ENCODE peak calls at places on chromosomes 1 and 21, in five cellular contexts. K is HEK293T, T is HCT116, V is mesothelial cell of epicardium, M is Daoy. N is an unnamed sample.

GRCh38 chr1:240823357-240823756 is 211.4 kb upstream of the GREM2 start:
- DNase-seq in K (no peak), V (no peak), T (no peak), M (no peak), N (no peak)

GRCh38 chr21:32884062-32884461 is 112.5 kb upstream of the PAXBP1 start:
- DNase-seq in K (peak), V (no peak), T (peak), M (peak), N (no peak)

GRCh38 chr21:43728467-43729390 is 9.8 kb downstream of the PDXK start:
- DNase-seq in T (peak), K (peak), V (peak), M (peak), N (peak)

GRCh38 chr1:158028956-158029355 is 35.5 kb downstream of the KIRREL1 start:
- DNase-seq in M (no peak), K (no peak), T (no peak), V (no peak), N (no peak)

GRCh38 chr1:205672395-205672889 is 7.9 kb downstream of the SLC45A3 start:
- DNase-seq in V (no peak), T (no peak), M (no peak), K (no peak), N (no peak)

GRCh38 chr1:226121587-226122400 is 59.3 kb downstream of the H3-3A start:
- DNase-seq in T (no peak), M (peak), V (peak), K (peak), N (peak)

GRCh38 chr1:197776348-197777082 is 1.2 kb upstream of the DENND1B start:
- DNase-seq in M (peak), K (no peak), T (peak), V (no peak), N (no peak)

GRCh38 chr1:38329644-38330043 is 283.1 kb upstream of the POU3F1 start:
- DNase-seq in M (no peak), T (no peak), K (no peak), V (no peak), N (no peak)

GRCh38 chr1:146032613-146033219 is 11.2 kb upstream of the HJV start:
- DNase-seq in T (peak), K (peak), V (no peak), M (peak), N (peak)

GRCh38 chr1:46635205-46635604 is 18.6 kb upstream of the MOB3C start:
- DNase-seq in M (no peak), K (no peak), T (no peak), V (no peak), N (no peak)

GRCh38 chr1:151313501-151313900 is 13.7 kb downstream of the PI4KB start:
- DNase-seq in V (no peak), T (no peak), K (no peak), M (no peak), N (no peak)

GRCh38 chr1:69569983-69570755 is 2.4 kb downstream of the LRRC7 start:
- DNase-seq in M (no peak), K (no peak), T (no peak), V (no peak), N (no peak)

GRCh38 chr1:214515544-214516433 is 35.6 kb downstream of the PTPN14 start:
- DNase-seq in K (no peak), M (no peak), V (no peak), T (no peak), N (no peak)

GRCh38 chr21:39144191-39144590 is 39.1 kb downstream of the PSMG1 start:
- DNase-seq in K (no peak), M (no peak), V (no peak), T (no peak), N (peak)

GRCh38 chr1:88001460-88001859 is 672.8 kb downstream of the LMO4 start:
- DNase-seq in M (peak), T (no peak), V (no peak), K (no peak), N (no peak)

GRCh38 chr1:40258445-40258769 is 371 bp downstream of the ZMPSTE24 start:
- DNase-seq in K (peak), M (no peak), V (no peak), T (no peak), N (peak)

GRCh38 chr21:45158491-45159423 is 84.4 kb downstream of the ADARB1 start:
- DNase-seq in M (no peak), K (no peak), T (no peak), V (no peak), N (no peak)

GRCh38 chr1:235612761-235613160 is 36.8 kb downstream of the GNG4 start:
- DNase-seq in M (no peak), T (no peak), K (no peak), V (no peak), N (no peak)

GRCh38 chr1:200708769-200709168 is 29.9 kb upstream of the CAMSAP2 start:
- DNase-seq in V (no peak), T (no peak), K (no peak), M (no peak), N (no peak)

GRCh38 chr1:115727706-115728249 is 40.7 kb downstream of the CASQ2 start:
- DNase-seq in V (no peak), M (peak), K (no peak), T (no peak), N (peak)

GRCh38 chr1:45666836-45667235 is 19.5 kb downstream of the GPBP1L1 start:
- DNase-seq in V (no peak), K (no peak), M (no peak), T (no peak), N (no peak)

GRCh38 chr1:43448955-43449707 is 4.6 kb downstream of the HYI start:
- DNase-seq in V (no peak), T (no peak), M (no peak), K (no peak), N (no peak)

GRCh38 chr1:25900209-25900608 is 6.0 kb downstream of the STMN1 start:
- DNase-seq in K (no peak), M (no peak), T (no peak), V (no peak), N (no peak)

GRCh38 chr1:246647113-246647512 is 77.1 kb upstream of the SCCPDH start:
- DNase-seq in M (no peak), T (no peak), K (peak), V (no peak), N (peak)

GRCh38 chr1:111448482-111448917 is 556 bp downstream of the WDR77 start:
- DNase-seq in T (no peak), K (peak), V (no peak), M (peak), N (peak)

GRCh38 chr1:64653466-64653865 is 91.4 kb upstream of the RAVER2 start:
- DNase-seq in T (no peak), M (no peak), K (no peak), V (no peak), N (no peak)

GRCh38 chr1:221439008-221439733 is 302.7 kb downstream of the DUSP10 start:
- DNase-seq in T (peak), V (no peak), K (no peak), M (peak), N (peak)

GRCh38 chr1:245888809-245889208 is 618.3 kb downstream of the SMYD3 start:
- DNase-seq in K (no peak), T (peak), M (peak), V (no peak), N (peak)

GRCh38 chr1:6464514-6464836 is 1.5 kb downstream of the TNFRSF25 start:
- DNase-seq in V (no peak), M (peak), T (no peak), K (no peak), N (no peak)

GRCh38 chr1:10625554-10625953 is 150.8 kb downstream of the PEX14 start:
- DNase-seq in K (no peak), M (no peak), V (no peak), T (no peak), N (no peak)

GRCh38 chr1:109493805-109494539 is at the start of gene CYB561D1:
- DNase-seq in M (peak), V (peak), T (peak), K (peak), N (peak)